ENCODE peak calls at places on chromosome 19, in five cellular contexts. T is stomach, O is amygdala, V is NCI-H1930, Q is EH. A is an unnamed sample.

GRCh38 chr19:49581007-49581508 is at the start of gene PRRG2:
- DNase-seq in T (peak), Q (no peak), V (no peak), O (no peak), A (no peak)

GRCh38 chr19:10270180-10270615 is 722 bp upstream of the ICAM1 start:
- DNase-seq in V (no peak), Q (peak), T (peak), O (no peak), A (no peak)

GRCh38 chr19:29086182-29086581 is 126.8 kb downstream of the UQCRFS1 start:
- DNase-seq in V (no peak), T (no peak), Q (no peak), O (no peak), A (no peak)

GRCh38 chr19:1796395-1797142 is 15.5 kb downstream of the ATP8B3 start:
- DNase-seq in V (no peak), O (no peak), Q (no peak), T (no peak), A (no peak)

GRCh38 chr19:40585677-40586422 is 9.2 kb downstream of the SHKBP1 start:
- DNase-seq in V (no peak), T (no peak), Q (peak), O (no peak), A (no peak)

GRCh38 chr19:12757544-12758274 is 6.1 kb downstream of the BEST2 start:
- DNase-seq in T (peak), O (peak), Q (peak), V (peak), A (peak)

GRCh38 chr19:35882074-35882832 is 13.9 kb downstream of the APLP1 start:
- DNase-seq in V (peak), O (no peak), T (no peak), Q (peak), A (peak)

GRCh38 chr19:1172353-1173159 is 1.5 kb downstream of the SBNO2 start:
- DNase-seq in O (peak), Q (peak), T (peak), V (no peak), A (no peak)

GRCh38 chr19:28493881-28494280 is 719.1 kb downstream of the UQCRFS1 start:
- DNase-seq in Q (no peak), T (no peak), V (no peak), O (no peak), A (no peak)

GRCh38 chr19:41206456-41206855 is 12.6 kb upstream of the AXL start:
- DNase-seq in T (no peak), O (no peak), Q (no peak), V (no peak), A (no peak)

GRCh38 chr19:18150776-18151624 is 2.0 kb upstream of the PIK3R2 start:
- DNase-seq in T (no peak), V (no peak), O (no peak), Q (no peak), A (no peak)